ENCODE peak calls at places on chromosomes 1 and 21, in ten cellular contexts. One of them, this sample, is unnamed.
A peak's percentile ranks its signal among the peaks of the same experiment; 100 is the strongest.

GRCh38 chr1:99789715-99790114 is 23.3 kb upstream of the FRRS1 start:
- DNase-seq in H1: no peak
- DNase-seq in stomach: no peak
- DNase-seq in IMR-90: no peak
- DNase-seq in heart left ventricle: no peak
- DNase-seq in testis: no peak
- DNase-seq in K562: no peak
- DNase-seq in adrenal gland: no peak
- DNase-seq in ovary: no peak
- DNase-seq in A549: no peak
- DNase-seq in this sample: no peak

GRCh38 chr21:45741691-45742090 is 98.2 kb downstream of the PCBP3 start:
- DNase-seq in H1: no peak
- DNase-seq in stomach: no peak
- DNase-seq in IMR-90: peak; percentile 10
- DNase-seq in heart left ventricle: no peak
- DNase-seq in testis: no peak
- DNase-seq in K562: no peak
- DNase-seq in adrenal gland: no peak
- DNase-seq in ovary: no peak
- DNase-seq in A549: no peak
- DNase-seq in this sample: no peak

GRCh38 chr1:244435562-244436205 is 16.0 kb downstream of the ADSS2 start:
- DNase-seq in H1: no peak
- DNase-seq in stomach: no peak
- DNase-seq in IMR-90: peak; percentile 71
- DNase-seq in heart left ventricle: no peak
- DNase-seq in testis: no peak
- DNase-seq in K562: no peak
- DNase-seq in adrenal gland: no peak
- DNase-seq in ovary: no peak
- DNase-seq in A549: no peak
- DNase-seq in this sample: no peak

GRCh38 chr1:226681652-226682493 is 57.2 kb downstream of the ITPKB start:
- DNase-seq in H1: no peak
- DNase-seq in stomach: no peak
- DNase-seq in IMR-90: no peak
- DNase-seq in heart left ventricle: no peak
- DNase-seq in testis: no peak
- DNase-seq in K562: no peak
- DNase-seq in adrenal gland: no peak
- DNase-seq in ovary: no peak
- DNase-seq in A549: no peak
- DNase-seq in this sample: peak; percentile 22

GRCh38 chr1:8154621-8155052 is 128.5 kb upstream of the ERRFI1 start:
- DNase-seq in H1: no peak
- DNase-seq in stomach: no peak
- DNase-seq in IMR-90: peak; percentile 74
- DNase-seq in heart left ventricle: no peak
- DNase-seq in testis: peak; percentile 49
- DNase-seq in K562: no peak
- DNase-seq in adrenal gland: no peak
- DNase-seq in ovary: no peak
- DNase-seq in A549: peak; percentile 36
- DNase-seq in this sample: no peak

GRCh38 chr21:20971296-20971921 is 26.8 kb upstream of the NCAM2 start:
- DNase-seq in H1: peak; percentile 15
- DNase-seq in stomach: no peak
- DNase-seq in IMR-90: peak; percentile 60
- DNase-seq in heart left ventricle: no peak
- DNase-seq in testis: peak; percentile 78
- DNase-seq in K562: peak; percentile 33
- DNase-seq in adrenal gland: no peak
- DNase-seq in ovary: peak; percentile 20
- DNase-seq in A549: no peak
- DNase-seq in this sample: no peak

GRCh38 chr21:43735236-43736091 is 16.5 kb downstream of the PDXK start:
- DNase-seq in H1: no peak
- DNase-seq in stomach: no peak
- DNase-seq in IMR-90: no peak
- DNase-seq in heart left ventricle: no peak
- DNase-seq in testis: no peak
- DNase-seq in K562: no peak
- DNase-seq in adrenal gland: no peak
- DNase-seq in ovary: peak; percentile 22
- DNase-seq in A549: no peak
- DNase-seq in this sample: no peak

GRCh38 chr1:75725861-75726361 is 1.4 kb downstream of the ACADM start:
- DNase-seq in H1: no peak
- DNase-seq in stomach: peak; percentile 59
- DNase-seq in IMR-90: no peak
- DNase-seq in heart left ventricle: no peak
- DNase-seq in testis: no peak
- DNase-seq in K562: no peak
- DNase-seq in adrenal gland: no peak
- DNase-seq in ovary: no peak
- DNase-seq in A549: no peak
- DNase-seq in this sample: no peak

GRCh38 chr1:93841771-93842170 is 37.2 kb downstream of the DNTTIP2 start:
- DNase-seq in H1: no peak
- DNase-seq in stomach: no peak
- DNase-seq in IMR-90: no peak
- DNase-seq in heart left ventricle: no peak
- DNase-seq in testis: no peak
- DNase-seq in K562: no peak
- DNase-seq in adrenal gland: no peak
- DNase-seq in ovary: no peak
- DNase-seq in A549: no peak
- DNase-seq in this sample: no peak

GRCh38 chr1:227392984-227393764 is 74.9 kb upstream of the CDC42BPA start:
- DNase-seq in H1: no peak
- DNase-seq in stomach: no peak
- DNase-seq in IMR-90: no peak
- DNase-seq in heart left ventricle: no peak
- DNase-seq in testis: no peak
- DNase-seq in K562: no peak
- DNase-seq in adrenal gland: no peak
- DNase-seq in ovary: no peak
- DNase-seq in A549: no peak
- DNase-seq in this sample: no peak

GRCh38 chr1:84605157-84605556 is 30.9 kb upstream of the CTBS start:
- DNase-seq in H1: no peak
- DNase-seq in stomach: no peak
- DNase-seq in IMR-90: no peak
- DNase-seq in heart left ventricle: no peak
- DNase-seq in testis: no peak
- DNase-seq in K562: no peak
- DNase-seq in adrenal gland: no peak
- DNase-seq in ovary: no peak
- DNase-seq in A549: no peak
- DNase-seq in this sample: no peak

DNA sequence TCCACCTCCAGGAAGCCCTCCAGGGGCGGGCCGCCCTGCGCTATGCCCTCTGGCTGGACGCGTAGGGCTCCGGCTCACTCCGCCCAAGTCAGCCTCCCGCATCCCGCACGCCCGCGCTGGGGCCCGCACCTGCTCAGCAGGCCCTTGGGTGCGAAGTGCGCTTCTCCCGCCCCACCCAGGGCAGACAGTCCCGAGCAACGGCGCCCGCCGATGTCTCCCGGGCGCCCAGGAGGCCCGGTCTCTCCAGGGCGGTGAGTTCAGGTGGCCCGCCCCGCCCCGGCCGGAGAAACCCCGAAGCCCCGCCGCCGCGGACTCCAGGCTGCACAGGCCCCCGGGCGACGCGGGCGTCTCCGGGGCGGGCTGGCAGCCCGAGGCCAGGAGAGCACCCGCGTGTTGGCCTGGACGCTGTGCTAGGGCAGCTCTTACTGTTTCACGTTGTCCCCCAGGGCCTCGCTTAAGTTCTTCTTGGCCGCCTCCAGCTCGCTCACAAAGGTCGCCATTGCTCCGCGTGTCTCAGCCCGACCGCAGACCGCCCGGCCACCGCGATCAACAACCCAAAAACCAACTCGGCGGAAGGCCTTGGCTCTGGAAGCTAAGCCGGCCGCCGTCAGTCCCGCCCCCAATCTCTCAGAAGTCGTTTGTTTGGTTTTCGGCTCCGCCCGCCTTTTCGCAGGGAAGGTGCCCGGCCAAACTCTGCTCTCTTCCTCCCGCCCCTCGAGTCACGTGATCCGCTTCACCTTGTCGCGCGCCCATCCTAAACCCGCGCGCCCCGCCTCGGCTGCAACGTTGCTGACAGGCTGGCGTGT is at the start of gene TADA1:
- DNase-seq in H1: peak; percentile 95
- DNase-seq in stomach: peak; percentile 98
- DNase-seq in IMR-90: peak; percentile 96
- DNase-seq in heart left ventricle: peak; percentile 99
- DNase-seq in testis: peak; percentile 100
- DNase-seq in K562: peak; percentile 96
- DNase-seq in adrenal gland: peak; percentile 98
- DNase-seq in ovary: peak; percentile 98
- DNase-seq in A549: peak; percentile 82
- DNase-seq in this sample: peak; percentile 98
- TF ChIP-seq POLR2A in H1: peak; percentile 87
- TF ChIP-seq POLR2A in stomach: no peak
- TF ChIP-seq POLR2A in IMR-90: no peak
- TF ChIP-seq POLR2A in heart left ventricle: no peak
- TF ChIP-seq POLR2A in testis: no peak
- TF ChIP-seq POLR2A in K562: peak; percentile 84
- TF ChIP-seq POLR2A in adrenal gland: peak; percentile 81
- TF ChIP-seq POLR2A in ovary: peak; percentile 22
- TF ChIP-seq POLR2A in A549: peak; percentile 60
- TF ChIP-seq POLR2A in this sample: no peak

GRCh38 chr1:45348609-45348965 is 8.3 kb upstream of the MUTYH start:
- DNase-seq in H1: no peak
- DNase-seq in stomach: no peak
- DNase-seq in IMR-90: no peak
- DNase-seq in heart left ventricle: no peak
- DNase-seq in testis: no peak
- DNase-seq in K562: no peak
- DNase-seq in adrenal gland: no peak
- DNase-seq in ovary: no peak
- DNase-seq in A549: no peak
- DNase-seq in this sample: no peak

GRCh38 chr1:45345014-45345413 is 4.8 kb upstream of the MUTYH start:
- DNase-seq in H1: no peak
- DNase-seq in stomach: no peak
- DNase-seq in IMR-90: no peak
- DNase-seq in heart left ventricle: no peak
- DNase-seq in testis: no peak
- DNase-seq in K562: no peak
- DNase-seq in adrenal gland: no peak
- DNase-seq in ovary: no peak
- DNase-seq in A549: no peak
- DNase-seq in this sample: no peak

GRCh38 chr1:45346473-45346872 is 6.2 kb upstream of the MUTYH start:
- DNase-seq in H1: no peak
- DNase-seq in stomach: no peak
- DNase-seq in IMR-90: no peak
- DNase-seq in heart left ventricle: no peak
- DNase-seq in testis: peak; percentile 3
- DNase-seq in K562: no peak
- DNase-seq in adrenal gland: no peak
- DNase-seq in ovary: no peak
- DNase-seq in A549: no peak
- DNase-seq in this sample: no peak

GRCh38 chr1:45348966-45349677 is 8.9 kb upstream of the MUTYH start:
- DNase-seq in H1: no peak
- DNase-seq in stomach: no peak
- DNase-seq in IMR-90: no peak
- DNase-seq in heart left ventricle: no peak
- DNase-seq in testis: peak; percentile 71
- DNase-seq in K562: no peak
- DNase-seq in adrenal gland: no peak
- DNase-seq in ovary: peak; percentile 42
- DNase-seq in A549: no peak
- DNase-seq in this sample: no peak

GRCh38 chr1:45348020-45348419 is 7.8 kb upstream of the MUTYH start:
- DNase-seq in H1: no peak
- DNase-seq in stomach: no peak
- DNase-seq in IMR-90: peak; percentile 28
- DNase-seq in heart left ventricle: no peak
- DNase-seq in testis: peak; percentile 12
- DNase-seq in K562: no peak
- DNase-seq in adrenal gland: no peak
- DNase-seq in ovary: no peak
- DNase-seq in A549: no peak
- DNase-seq in this sample: no peak
- H3K27ac ChIP-seq in H1: no peak overlapping the region
- H3K27ac ChIP-seq in stomach: no peak overlapping the region
- H3K27ac ChIP-seq in IMR-90: no peak overlapping the region
- H3K27ac ChIP-seq in heart left ventricle: peak overlapping the region; percentile 67
- H3K27ac ChIP-seq in testis: no peak overlapping the region
- H3K27ac ChIP-seq in K562: no peak overlapping the region
- H3K27ac ChIP-seq in adrenal gland: peak overlapping the region; percentile 67
- H3K27ac ChIP-seq in ovary: peak overlapping the region; percentile 28
- H3K27ac ChIP-seq in A549: no peak overlapping the region
- H3K27ac ChIP-seq in this sample: peak overlapping the region; percentile 81

GRCh38 chr1:41780322-41780721 is 138.4 kb downstream of the HIVEP3 start:
- DNase-seq in H1: no peak
- DNase-seq in stomach: no peak
- DNase-seq in IMR-90: no peak
- DNase-seq in heart left ventricle: no peak
- DNase-seq in testis: no peak
- DNase-seq in K562: no peak
- DNase-seq in adrenal gland: no peak
- DNase-seq in ovary: no peak
- DNase-seq in A549: no peak
- DNase-seq in this sample: no peak
- TF ChIP-seq POLR2A in H1: no peak
- TF ChIP-seq POLR2A in stomach: no peak
- TF ChIP-seq POLR2A in IMR-90: no peak
- TF ChIP-seq POLR2A in heart left ventricle: no peak
- TF ChIP-seq POLR2A in testis: no peak
- TF ChIP-seq POLR2A in K562: no peak
- TF ChIP-seq POLR2A in adrenal gland: no peak
- TF ChIP-seq POLR2A in ovary: no peak
- TF ChIP-seq POLR2A in A549: no peak
- TF ChIP-seq POLR2A in this sample: no peak

DNA sequence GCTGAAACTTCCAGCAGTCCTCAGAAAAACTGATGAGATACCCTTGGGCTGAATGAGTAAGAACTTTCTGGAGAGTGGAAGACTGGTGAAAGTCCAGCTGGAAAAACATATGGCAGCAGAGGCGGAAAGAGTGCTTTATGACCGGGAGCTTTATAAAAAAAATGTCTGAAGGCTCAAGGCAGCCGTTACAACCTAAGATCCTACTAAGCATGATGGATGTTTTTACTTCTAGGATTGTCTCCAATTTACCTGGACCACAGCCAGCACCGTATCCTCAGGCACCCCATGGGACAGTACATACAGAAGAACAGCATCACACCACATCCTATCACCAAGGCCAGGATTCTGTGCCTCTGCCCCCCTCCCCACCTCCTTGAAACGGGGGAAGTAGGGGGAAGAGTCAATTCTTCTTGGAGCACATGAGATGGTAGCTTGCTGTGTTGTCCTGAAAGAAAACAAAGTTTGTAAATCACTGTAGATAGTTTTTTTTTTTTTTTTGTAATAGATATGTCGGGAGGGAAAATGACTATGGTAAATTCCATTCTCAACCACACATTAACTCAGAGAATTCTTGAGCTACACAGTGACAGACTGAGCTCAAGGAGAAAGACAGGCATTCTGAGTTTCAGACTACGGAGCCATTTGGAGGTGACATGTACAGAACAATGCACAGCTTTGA is 11.8 kb upstream of the IRF2BP2 start:
- DNase-seq in H1: no peak
- DNase-seq in stomach: no peak
- DNase-seq in IMR-90: peak; percentile 71
- DNase-seq in heart left ventricle: peak; percentile 40
- DNase-seq in testis: no peak
- DNase-seq in K562: no peak
- DNase-seq in adrenal gland: no peak
- DNase-seq in ovary: no peak
- DNase-seq in A549: no peak
- DNase-seq in this sample: no peak
- H3K27ac ChIP-seq in H1: no peak overlapping the region
- H3K27ac ChIP-seq in stomach: no peak overlapping the region
- H3K27ac ChIP-seq in IMR-90: peak overlapping the region; percentile 22
- H3K27ac ChIP-seq in heart left ventricle: no peak overlapping the region
- H3K27ac ChIP-seq in testis: no peak overlapping the region
- H3K27ac ChIP-seq in K562: no peak overlapping the region
- H3K27ac ChIP-seq in adrenal gland: no peak overlapping the region
- H3K27ac ChIP-seq in ovary: no peak overlapping the region
- H3K27ac ChIP-seq in A549: peak overlapping the region; percentile 1
- H3K27ac ChIP-seq in this sample: no peak overlapping the region